ENCODE peak calls at places on chromosomes 11 and 22, in six cellular contexts. M, O, N, Z, L and J are unnamed samples.

GRCh38 chr11:3944198-3944597 is 88.7 kb downstream of the STIM1 start:
- ATAC-seq in Z (no peak), M (no peak), N (peak), L (no peak), O (no peak), J (peak)

GRCh38 chr11:116731097-116731761 is 41.6 kb downstream of the BUD13 start:
- ATAC-seq in Z (no peak), N (peak), L (no peak), M (no peak), O (no peak), J (peak)

GRCh38 chr22:43232445-43232844 is 45.5 kb upstream of the TTLL12 start:
- ATAC-seq in Z (no peak), N (no peak), M (no peak), L (peak), O (no peak), J (no peak)

GRCh38 chr11:70384486-70385152 is 13.7 kb upstream of the CTTN start:
- ATAC-seq in L (no peak), Z (no peak), M (no peak), O (no peak), N (no peak), J (no peak)

GRCh38 chr11:706957-707816 is 1.2 kb downstream of the EPS8L2 start:
- ATAC-seq in O (peak), M (peak), L (peak), N (peak), Z (peak), J (peak)

GRCh38 chr22:32708835-32709234 is 92.7 kb upstream of the TIMP3 start:
- ATAC-seq in O (no peak), Z (no peak), N (peak), M (no peak), L (no peak), J (peak)

GRCh38 chr11:72075109-72075508 is 5.2 kb downstream of the NUMA1 start:
- ATAC-seq in L (no peak), N (no peak), O (no peak), Z (no peak), M (no peak), J (no peak)

GRCh38 chr11:36041988-36042606 is 98.2 kb downstream of the LDLRAD3 start:
- ATAC-seq in L (peak), N (peak), O (no peak), Z (no peak), M (no peak), J (no peak)

GRCh38 chr11:74895340-74896116 is 53.4 kb downstream of the XRRA1 start:
- ATAC-seq in L (peak), Z (no peak), O (no peak), N (no peak), M (peak), J (no peak)